ENCODE peak calls at places on chromosomes 7 and 10, in seven cellular contexts. S is progenitor cell of endocrine pancreas; K is IMR-90; H is OCI-LY7; M is left lung; R is CD8-positive, alpha-beta T cell; T is neural crest cell. O is an unnamed sample.

GRCh38 chr7:139482662-139483466 is 609 bp downstream of the KLRG2 start:
- DNase-seq in S (peak), K (no peak), T (peak), R (no peak), M (peak), H (no peak), O (no peak)

GRCh38 chr7:108525327-108525984 is 479 bp downstream of the PNPLA8 start:
- DNase-seq in M (no peak), T (no peak), R (no peak), K (peak), H (peak), S (no peak), O (no peak)

GRCh38 chr10:27065084-27065483 is 35.2 kb downstream of the ANKRD26 start:
- DNase-seq in T (no peak), M (no peak), S (no peak), H (no peak), K (no peak), R (no peak), O (no peak)

GRCh38 chr10:49759787-49760551 is 2.2 kb downstream of the OGDHL start:
- DNase-seq in T (no peak), R (no peak), S (no peak), H (no peak), K (no peak), M (peak), O (no peak)

GRCh38 chr10:97889461-97890265 is 40.0 kb downstream of the GOLGA7B start:
- DNase-seq in H (no peak), R (no peak), M (peak), T (no peak), S (no peak), K (peak), O (no peak)

GRCh38 chr7:84665339-84665738 is 470.8 kb upstream of the SEMA3A start:
- DNase-seq in T (no peak), R (no peak), H (no peak), K (no peak), M (no peak), S (no peak), O (no peak)

GRCh38 chr10:130954326-130954905 is 357.1 kb downstream of the TCERG1L start:
- DNase-seq in M (no peak), R (no peak), S (no peak), H (no peak), K (no peak), T (no peak), O (no peak)

GRCh38 chr7:78062214-78062613 is 263.6 kb downstream of the PHTF2 start:
- DNase-seq in K (no peak), S (no peak), M (no peak), T (no peak), R (no peak), H (no peak), O (no peak)

GRCh38 chr10:76324283-76324682 is 892.9 kb downstream of the LRMDA start:
- DNase-seq in H (no peak), T (no peak), M (no peak), S (no peak), K (no peak), R (no peak), O (no peak)

GRCh38 chr10:35770817-35771355 is 128.8 kb upstream of the FZD8 start:
- DNase-seq in T (no peak), K (no peak), S (no peak), M (no peak), H (no peak), R (no peak), O (no peak)

GRCh38 chr7:45685619-45686240 is 111.6 kb downstream of the ADCY1 start:
- DNase-seq in M (no peak), R (no peak), H (no peak), K (no peak), T (no peak), S (no peak), O (no peak)

GRCh38 chr10:73590881-73591577 is at the start of gene USP54:
- DNase-seq in T (no peak), S (no peak), H (peak), K (peak), R (no peak), M (no peak), O (no peak)

GRCh38 chr10:91797874-91798735 is at the start of gene TNKS2:
- DNase-seq in K (peak), M (peak), H (peak), S (peak), T (peak), R (peak), O (peak)

GRCh38 chr10:99523251-99523773 is 9.4 kb upstream of the NKX2-3 start:
- DNase-seq in S (peak), M (no peak), T (no peak), R (no peak), K (no peak), H (no peak), O (no peak)

GRCh38 chr10:86402283-86402931 is 35.8 kb upstream of the GRID1 start:
- DNase-seq in M (no peak), R (no peak), T (no peak), K (peak), S (no peak), H (no peak), O (no peak)

GRCh38 chr7:133556070-133556469 is 303.2 kb downstream of the EXOC4 start:
- DNase-seq in S (no peak), T (no peak), H (no peak), R (no peak), K (no peak), M (no peak), O (no peak)

GRCh38 chr10:101030492-101031127 is 319 bp downstream of the PDZD7 start:
- DNase-seq in H (no peak), R (no peak), T (no peak), M (no peak), K (no peak), S (no peak), O (no peak)

GRCh38 chr10:101031128-101031795 is at the start of the genes PDZD7 and SFXN3:
- DNase-seq in S (peak), M (peak), T (peak), K (peak), R (peak), H (peak), O (peak)

GRCh38 chr10:101031796-101032636 is 982 bp downstream of the SFXN3 start:
- DNase-seq in H (no peak), S (no peak), M (peak), K (peak), T (no peak), R (peak), O (peak)

GRCh38 chr10:101028446-101029244 is 2.3 kb downstream of the PDZD7 start:
- DNase-seq in M (no peak), H (no peak), R (no peak), S (no peak), K (no peak), T (no peak), O (no peak)

DNA sequence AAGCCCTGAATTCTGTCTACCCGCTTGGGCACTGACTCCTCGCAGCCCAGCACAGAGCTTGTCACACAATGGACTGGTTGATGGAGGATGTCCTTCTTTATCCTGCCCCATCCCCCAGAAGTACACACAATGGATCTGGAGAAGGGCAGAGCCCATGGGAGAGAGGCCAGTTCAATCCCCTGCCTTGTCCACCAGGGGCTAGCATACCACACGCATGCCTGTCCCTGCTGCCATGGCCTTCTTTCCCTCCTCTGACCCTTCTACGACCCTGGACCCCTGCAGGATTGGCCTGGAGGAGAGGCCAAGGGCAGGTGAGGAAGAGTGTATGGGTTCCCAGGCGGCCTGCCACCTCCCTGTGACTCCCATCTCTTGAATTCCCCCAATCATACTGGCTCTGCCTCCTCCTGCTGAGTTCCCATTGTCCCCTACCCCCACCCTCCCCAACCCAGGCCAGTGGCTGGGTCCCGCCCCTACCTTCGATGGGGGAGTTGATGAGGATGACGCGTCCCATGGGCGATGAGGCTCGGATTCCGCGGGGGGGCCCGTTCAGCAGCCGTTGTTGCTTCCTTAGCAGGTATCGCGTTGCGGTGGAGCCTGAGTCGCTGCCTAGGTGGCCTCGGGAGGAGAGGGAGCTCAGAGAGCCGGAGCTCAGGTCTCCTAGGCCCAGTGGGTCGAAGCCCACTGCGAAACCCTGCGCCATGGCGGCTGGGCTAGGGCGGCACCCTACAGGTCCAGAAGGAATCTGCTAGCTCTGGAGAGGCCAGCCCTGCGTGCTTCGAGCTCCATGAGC is 1.2 kb downstream of the PDZD7 start:
- DNase-seq in H (no peak), S (no peak), M (no peak), R (no peak), K (no peak), T (no peak), O (no peak)
- TF ChIP-seq CTCF in H (no peak), S (peak), M (peak), R (no peak), K (no peak), T (no peak), O (no peak)

GRCh38 chr10:119489572-119490326 is 52.8 kb downstream of the RGS10 start:
- DNase-seq in S (peak), M (peak), H (peak), T (peak), R (peak), K (no peak), O (peak)
- TF ChIP-seq CTCF in S (peak), M (peak), H (peak), T (peak), R (peak), K (peak), O (peak)

GRCh38 chr10:21021843-21022594 is 124.9 kb upstream of the NEBL start:
- DNase-seq in M (no peak), T (no peak), R (no peak), H (peak), K (no peak), S (no peak), O (no peak)
- TF ChIP-seq CTCF in M (no peak), T (peak), R (no peak), H (peak), K (no peak), S (peak), O (no peak)

GRCh38 chr10:102112210-102112817 is 7.9 kb downstream of the LDB1 start:
- DNase-seq in S (no peak), R (no peak), H (no peak), T (no peak), K (no peak), M (no peak), O (no peak)
- TF ChIP-seq CTCF in S (peak), R (no peak), H (peak), T (peak), K (no peak), M (no peak), O (no peak)

DNA sequence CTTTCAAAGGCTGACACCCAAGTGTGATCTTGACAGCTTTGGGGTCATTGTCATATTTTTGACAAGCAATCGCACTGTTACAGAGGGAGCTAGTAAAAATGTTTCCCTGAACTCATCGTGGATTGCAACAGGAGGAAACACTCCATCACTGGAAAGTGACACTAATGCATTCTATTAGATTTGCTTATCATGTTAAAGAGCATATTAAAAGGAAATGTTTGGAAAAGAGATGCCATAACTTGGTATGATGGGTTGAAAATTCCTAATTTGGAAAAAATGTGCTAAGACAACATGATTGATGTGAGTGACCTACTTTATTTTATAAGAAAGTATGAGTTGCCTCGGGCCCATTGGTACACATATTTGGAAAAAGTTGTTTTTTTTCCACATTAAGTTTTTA is 22.7 kb upstream of the EMX2 start:
- DNase-seq in K (no peak), S (no peak), H (no peak), R (no peak), T (no peak), M (no peak), O (no peak)
- TF ChIP-seq CTCF in K (no peak), S (no peak), H (no peak), R (no peak), T (no peak), M (no peak), O (no peak)

GRCh38 chr7:1757601-1758000 is 87.5 kb downstream of the ELFN1 start:
- DNase-seq in K (no peak), M (peak), S (no peak), T (no peak), H (no peak), R (no peak), O (no peak)

GRCh38 chr7:1761097-1761496 is 91.0 kb downstream of the ELFN1 start:
- DNase-seq in R (no peak), T (no peak), K (no peak), H (no peak), M (no peak), S (no peak), O (no peak)

GRCh38 chr7:1758859-1759521 is 88.9 kb downstream of the ELFN1 start:
- DNase-seq in T (no peak), R (no peak), K (no peak), S (no peak), M (no peak), H (no peak), O (no peak)

GRCh38 chr7:1755783-1756626 is 85.9 kb downstream of the ELFN1 start:
- DNase-seq in S (no peak), T (no peak), R (no peak), M (peak), H (peak), K (no peak), O (no peak)

GRCh38 chr7:1758417-1758858 is 88.4 kb downstream of the ELFN1 start:
- DNase-seq in T (no peak), K (peak), S (no peak), H (peak), M (peak), R (no peak), O (no peak)
- TF ChIP-seq CTCF in T (peak), K (peak), S (peak), H (peak), M (no peak), R (no peak), O (peak)